ENCODE peak calls at places on chromosomes 3 and 15, in seven cellular contexts. One of them, this sample, is unnamed.

GRCh38 chr3:130773371-130773770 is 26.7 kb upstream of the PIK3R4 start:
- DNase-seq in M059J: no peak
- DNase-seq in activated naive CD4-positive, alpha-beta T cell: no peak
- DNase-seq in NCI-H345: no peak
- DNase-seq in NCI-H524: no peak
- DNase-seq in suprapubic skin: no peak
- DNase-seq in OCI-LY7: no peak
- DNase-seq in this sample: peak

GRCh38 chr3:98325055-98325454 is 28.6 kb upstream of the OR5K4 start:
- DNase-seq in M059J: no peak
- DNase-seq in activated naive CD4-positive, alpha-beta T cell: no peak
- DNase-seq in NCI-H345: no peak
- DNase-seq in NCI-H524: no peak
- DNase-seq in suprapubic skin: no peak
- DNase-seq in OCI-LY7: no peak
- DNase-seq in this sample: no peak

GRCh38 chr3:13162550-13163320 is 89.5 kb upstream of the IQSEC1 start:
- DNase-seq in M059J: no peak
- DNase-seq in activated naive CD4-positive, alpha-beta T cell: no peak
- DNase-seq in NCI-H345: no peak
- DNase-seq in NCI-H524: no peak
- DNase-seq in suprapubic skin: no peak
- DNase-seq in OCI-LY7: no peak
- DNase-seq in this sample: no peak

GRCh38 chr3:118765636-118766305 is 268.9 kb downstream of the IGSF11 start:
- DNase-seq in M059J: no peak
- DNase-seq in activated naive CD4-positive, alpha-beta T cell: no peak
- DNase-seq in NCI-H345: no peak
- DNase-seq in NCI-H524: no peak
- DNase-seq in suprapubic skin: no peak
- DNase-seq in OCI-LY7: no peak
- DNase-seq in this sample: no peak

GRCh38 chr3:126441256-126441880 is 34.3 kb downstream of the ZXDC start:
- DNase-seq in M059J: no peak
- DNase-seq in activated naive CD4-positive, alpha-beta T cell: no peak
- DNase-seq in NCI-H345: no peak
- DNase-seq in NCI-H524: no peak
- DNase-seq in suprapubic skin: no peak
- DNase-seq in OCI-LY7: no peak
- DNase-seq in this sample: no peak

GRCh38 chr15:72285927-72286516 is 13.7 kb upstream of the PARP6 start:
- DNase-seq in M059J: peak
- DNase-seq in activated naive CD4-positive, alpha-beta T cell: peak
- DNase-seq in NCI-H345: no peak
- DNase-seq in NCI-H524: peak
- DNase-seq in suprapubic skin: no peak
- DNase-seq in OCI-LY7: peak
- DNase-seq in this sample: peak

GRCh38 chr3:196942915-196943277 is 568 bp upstream of the NCBP2 start:
- DNase-seq in M059J: peak
- DNase-seq in activated naive CD4-positive, alpha-beta T cell: no peak
- DNase-seq in NCI-H345: no peak
- DNase-seq in NCI-H524: peak
- DNase-seq in suprapubic skin: peak
- DNase-seq in OCI-LY7: peak
- DNase-seq in this sample: peak

GRCh38 chr3:108403921-108404320 is 106.5 kb downstream of the MYH15 start:
- DNase-seq in M059J: no peak
- DNase-seq in activated naive CD4-positive, alpha-beta T cell: no peak
- DNase-seq in NCI-H345: no peak
- DNase-seq in NCI-H524: peak
- DNase-seq in suprapubic skin: no peak
- DNase-seq in OCI-LY7: no peak
- DNase-seq in this sample: peak